ENCODE peak calls at places on chromosomes 7 and 10, in seven cellular contexts. U is uterus, J is A549, A is heart left ventricle, E is testis, H is sigmoid colon, W is NB4. S is an unnamed sample.
A peak's percentile ranks its signal among the peaks of the same experiment; 100 is the strongest.

GRCh38 chr7:133315332-133316040 is 62.6 kb downstream of the EXOC4 start:
- DNase-seq in U (no peak), W (no peak), E (no peak), J (no peak), H (no peak), A (no peak), S (no peak)

GRCh38 chr10:117137031-117137910 is 799 bp downstream of the VAX1 start:
- DNase-seq in J (peak; percentile 71), W (no peak), H (no peak), U (no peak), E (no peak), A (no peak), S (no peak)

GRCh38 chr7:100983451-100984187 is 14.3 kb downstream of the MUC12 start:
- DNase-seq in H (no peak), E (no peak), A (no peak), U (no peak), W (no peak), J (peak; percentile 91), S (no peak)

GRCh38 chr10:117553171-117553814 is 10.7 kb downstream of the EMX2 start:
- DNase-seq in A (no peak), E (no peak), U (peak; percentile 68), J (no peak), W (no peak), H (no peak), S (peak; percentile 60)

GRCh38 chr7:32461484-32461883 is 28.7 kb downstream of the LSM5 start:
- DNase-seq in H (no peak), A (no peak), E (no peak), W (no peak), J (no peak), U (no peak), S (no peak)

GRCh38 chr7:117458977-117459583 is 20.7 kb upstream of the CFTR start:
- DNase-seq in J (peak; percentile 17), E (no peak), W (peak; percentile 38), U (no peak), H (no peak), A (no peak), S (no peak)

GRCh38 chr7:129952164-129952652 is 552 bp downstream of the UBE2H start:
- DNase-seq in W (peak; percentile 71), E (peak; percentile 61), J (peak; percentile 51), U (peak; percentile 36), A (peak; percentile 55), H (peak; percentile 71), S (peak; percentile 42)

GRCh38 chr7:21617916-21618390 is 75.1 kb downstream of the DNAH11 start:
- DNase-seq in J (peak; percentile 87), A (peak; percentile 84), W (no peak), H (peak; percentile 85), U (no peak), E (peak; percentile 81), S (peak; percentile 44)

GRCh38 chr7:152335900-152336571 is 99.8 kb downstream of the KMT2C start:
- DNase-seq in W (no peak), H (no peak), U (no peak), J (no peak), E (no peak), A (no peak), S (no peak)

GRCh38 chr7:147861058-147861716 is 729.4 kb upstream of the C7orf33 start:
- DNase-seq in E (no peak), A (no peak), H (no peak), W (no peak), U (no peak), J (no peak), S (no peak)

GRCh38 chr7:150993511-150993910 is 2.7 kb downstream of the NOS3 start:
- DNase-seq in E (no peak), A (peak; percentile 87), J (no peak), W (no peak), H (peak; percentile 68), U (peak; percentile 71), S (no peak)

GRCh38 chr10:60008816-60009215 is 102.5 kb upstream of the CCDC6 start:
- DNase-seq in E (no peak), U (peak; percentile 34), A (no peak), W (no peak), H (no peak), J (peak; percentile 37), S (no peak)

GRCh38 chr7:100489121-100489520 is 5.4 kb downstream of the NYAP1 start:
- DNase-seq in W (no peak), U (no peak), A (peak; percentile 14), E (no peak), H (no peak), J (no peak), S (no peak)

GRCh38 chr10:129712000-129712399 is 245.0 kb downstream of the MGMT start:
- DNase-seq in E (no peak), H (no peak), A (no peak), U (no peak), W (no peak), J (no peak), S (no peak)

GRCh38 chr7:157932498-157933218 is 595.9 kb downstream of the DNAJB6 start:
- DNase-seq in E (no peak), W (peak; percentile 47), H (no peak), U (no peak), A (no peak), J (peak; percentile 52), S (no peak)

GRCh38 chr10:132122939-132123445 is 57.2 kb downstream of the JAKMIP3 start:
- DNase-seq in A (no peak), H (no peak), W (no peak), U (no peak), J (no peak), E (no peak), S (no peak)

GRCh38 chr7:131546583-131547111 is 9.8 kb downstream of the PODXL start:
- DNase-seq in E (peak; percentile 58), J (peak; percentile 72), W (peak; percentile 69), H (peak; percentile 57), A (no peak), U (no peak), S (no peak)

GRCh38 chr7:94396044-94396443 is 1.3 kb downstream of the COL1A2 start:
- DNase-seq in W (no peak), J (no peak), A (no peak), U (peak; percentile 43), E (peak; percentile 62), H (no peak), S (no peak)

GRCh38 chr7:99490878-99491277 is 9.2 kb downstream of the ZNF394 start:
- DNase-seq in E (no peak), A (no peak), U (no peak), H (no peak), J (no peak), W (no peak), S (no peak)

GRCh38 chr7:99489235-99489634 is 10.8 kb downstream of the ZNF394 start:
- DNase-seq in W (peak; percentile 40), A (no peak), U (no peak), J (no peak), H (peak; percentile 48), E (no peak), S (no peak)

DNA sequence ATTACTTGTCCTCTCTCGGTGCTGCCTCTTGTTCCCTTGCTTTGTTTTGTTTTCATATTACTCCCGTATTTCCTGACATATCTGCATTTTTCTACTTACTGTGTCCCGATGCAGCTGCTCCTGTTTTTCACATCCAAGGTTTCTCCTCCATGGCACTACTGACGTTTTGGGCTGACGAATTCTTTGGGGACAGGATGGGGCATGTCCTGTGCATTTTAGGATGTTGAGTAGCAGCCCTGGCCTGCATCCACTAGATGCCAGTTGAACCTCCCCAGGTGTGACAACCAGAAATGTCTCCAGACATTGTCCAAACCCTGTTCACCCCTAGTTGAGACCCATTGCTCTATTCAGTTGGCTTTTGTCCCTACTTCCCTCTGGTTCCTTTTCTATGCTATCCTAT is 12.4 kb downstream of the ZNF789 start:
- DNase-seq in A (no peak), H (no peak), W (no peak), J (no peak), E (no peak), U (no peak), S (no peak)
- TF ChIP-seq POLR2A in A (no peak), H (no peak), W (no peak), J (no peak), E (no peak), U (no peak), S (no peak)

GRCh38 chr10:100988166-100988565 is 823 bp downstream of the TWNK start:
- DNase-seq in E (no peak), W (no peak), A (no peak), J (no peak), U (no peak), H (no peak), S (no peak)
- TF ChIP-seq POLR2A in E (no peak), W (no peak), A (no peak), J (no peak), U (no peak), H (no peak), S (no peak)

DNA sequence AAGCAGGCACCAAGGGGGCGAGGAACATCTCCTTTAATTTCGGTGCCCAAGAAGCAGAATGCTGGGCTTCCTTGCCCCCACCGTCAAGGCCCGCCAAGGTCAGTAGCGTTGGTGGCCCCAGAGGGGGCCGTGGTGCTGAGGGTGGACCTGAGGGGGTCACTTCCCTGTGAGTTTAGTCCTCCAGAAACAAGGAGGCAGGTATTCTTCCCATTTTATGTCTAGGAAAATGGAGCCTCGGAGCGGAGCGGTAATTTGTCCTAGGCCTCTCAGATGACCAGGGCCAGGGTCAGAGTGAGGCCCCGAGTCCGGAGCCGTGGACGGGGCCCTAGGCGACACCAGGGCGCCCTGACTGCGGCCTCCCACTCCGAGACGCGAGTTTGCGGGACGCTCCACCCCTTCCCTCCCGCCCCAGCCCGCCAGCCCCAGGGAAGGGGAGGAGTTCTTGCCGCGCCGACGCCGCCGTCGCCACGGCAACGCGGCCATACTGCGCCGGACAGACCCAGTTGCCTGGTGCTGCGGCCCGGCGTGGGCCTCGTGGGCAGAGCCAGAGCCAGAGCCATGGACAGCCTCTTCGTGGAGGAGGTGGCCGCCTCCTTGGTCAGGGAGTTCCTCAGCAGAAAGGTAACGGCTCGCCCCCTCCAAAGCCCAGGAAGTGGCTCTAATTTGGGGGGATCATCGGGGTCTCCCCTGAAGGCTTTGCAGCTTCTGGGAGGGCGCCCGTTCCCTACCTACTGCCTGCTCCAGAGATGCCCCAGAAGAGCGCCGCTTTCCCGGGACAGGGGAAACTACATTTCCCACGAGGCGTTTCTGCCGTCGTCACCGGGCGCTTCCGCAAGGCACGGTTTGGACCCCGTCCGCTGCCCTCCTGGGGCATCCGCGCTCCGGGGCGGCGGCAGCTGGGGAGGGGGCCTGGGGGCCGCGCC is at the start of gene MINDY4:
- DNase-seq in A (peak; percentile 91), H (peak; percentile 93), J (peak; percentile 83), U (peak; percentile 78), E (peak; percentile 91), W (peak; percentile 70), S (peak; percentile 92)
- TF ChIP-seq POLR2A in A (no peak), H (no peak), J (peak; percentile 82), U (no peak), E (no peak), W (no peak), S (peak; percentile 25)

GRCh38 chr10:114940735-114941134 is 2.7 kb downstream of the TRUB1 start:
- DNase-seq in E (no peak), U (no peak), H (no peak), A (no peak), J (no peak), W (no peak), S (no peak)

GRCh38 chr10:114933588-114933987 is 4.4 kb upstream of the TRUB1 start:
- DNase-seq in J (no peak), W (no peak), H (no peak), E (no peak), A (no peak), U (no peak), S (no peak)

GRCh38 chr10:114938818-114939193 is 811 bp downstream of the TRUB1 start:
- DNase-seq in H (no peak), E (no peak), A (no peak), U (no peak), J (no peak), W (no peak), S (no peak)

GRCh38 chr10:114943000-114943399 is 5.0 kb downstream of the TRUB1 start:
- DNase-seq in U (no peak), E (no peak), J (no peak), W (no peak), A (peak; percentile 56), H (no peak), S (no peak)

GRCh38 chr10:114937962-114938817 is at the start of gene TRUB1:
- DNase-seq in A (peak; percentile 96), U (peak; percentile 97), W (peak; percentile 97), H (peak; percentile 97), E (peak; percentile 99), J (peak; percentile 96), S (peak; percentile 93)
- TF ChIP-seq POLR2A in A (no peak), U (peak; percentile 11), W (peak; percentile 90), H (no peak), E (no peak), J (peak; percentile 81), S (peak; percentile 44)

S was measured in ovary.